ENCODE peak calls at places on chromosomes 11 and 22, in four cellular contexts. F, H, E and X are unnamed samples.

GRCh38 chr11:57530215-57530595 is 349 bp downstream of the TIMM10 start:
- DNase-seq in F (no peak), H (no peak), E (no peak), X (peak; percentile 25)

GRCh38 chr22:44396727-44397722 is 84.3 kb upstream of the SHISAL1 start:
- DNase-seq in F (no peak), H (no peak), E (no peak), X (no peak)

GRCh38 chr11:24163146-24163545 is 333.7 kb upstream of the LUZP2 start:
- DNase-seq in F (no peak), H (no peak), E (no peak), X (no peak)

GRCh38 chr11:17547051-17547577 is at the start of gene OTOG:
- DNase-seq in F (peak; percentile 10), H (peak; percentile 95), E (peak; percentile 30), X (no peak)

GRCh38 chr22:17369553-17370035 is 334 bp downstream of the CECR2 start:
- DNase-seq in F (no peak), H (peak; percentile 71), E (no peak), X (peak; percentile 30)

GRCh38 chr11:43574949-43575915 is 105.3 kb upstream of the HSD17B12 start:
- DNase-seq in F (no peak), H (peak; percentile 60), E (no peak), X (no peak)

GRCh38 chr22:33678523-33678922 is 241.8 kb downstream of the LARGE1 start:
- DNase-seq in F (no peak), H (no peak), E (no peak), X (no peak)

GRCh38 chr11:62611705-62612365 is 740 bp downstream of the EML3 start:
- DNase-seq in F (peak; percentile 52), H (peak; percentile 52), E (peak; percentile 71), X (peak; percentile 26)

GRCh38 chr11:76205252-76206076 is 838 bp downstream of the WNT11 start:
- DNase-seq in F (no peak), H (no peak), E (no peak), X (no peak)

GRCh38 chr11:94450061-94450460 is 43.6 kb downstream of the MRE11 start:
- DNase-seq in F (peak; percentile 21), H (no peak), E (no peak), X (no peak)

GRCh38 chr22:44292007-44292370 is 20.8 kb downstream of the SHISAL1 start:
- DNase-seq in F (no peak), H (peak; percentile 54), E (no peak), X (no peak)

GRCh38 chr11:15053201-15053685 is 20.1 kb upstream of the CALCB start:
- DNase-seq in F (no peak), H (no peak), E (no peak), X (no peak)

GRCh38 chr11:28303477-28304191 is 195.4 kb downstream of the METTL15 start:
- DNase-seq in F (peak; percentile 50), H (no peak), E (no peak), X (no peak)

GRCh38 chr11:112617089-112617407 is 344.2 kb upstream of the NCAM1 start:
- DNase-seq in F (no peak), H (no peak), E (no peak), X (no peak)

GRCh38 chr22:40819741-40820140 is 595 bp upstream of the SLC25A17 start:
- DNase-seq in F (peak; percentile 23), H (peak; percentile 8), E (no peak), X (peak; percentile 24)

GRCh38 chr11:117857734-117858369 is 18.6 kb downstream of the FXYD6 start:
- DNase-seq in F (no peak), H (no peak), E (no peak), X (no peak)

GRCh38 chr11:8056810-8057463 is 24.1 kb upstream of the TUB start:
- DNase-seq in F (no peak), H (no peak), E (no peak), X (no peak)

GRCh38 chr11:17541330-17541885 is 2.8 kb downstream of the USH1C start:
- DNase-seq in F (peak; percentile 27), H (no peak), E (no peak), X (no peak)

GRCh38 chr11:66315921-66316811 is 678 bp downstream of the CD248 start:
- DNase-seq in F (no peak), H (no peak), E (no peak), X (no peak)

GRCh38 chr11:35735903-35736302 is 73.3 kb downstream of the TRIM44 start:
- DNase-seq in F (no peak), H (no peak), E (no peak), X (no peak)

DNA sequence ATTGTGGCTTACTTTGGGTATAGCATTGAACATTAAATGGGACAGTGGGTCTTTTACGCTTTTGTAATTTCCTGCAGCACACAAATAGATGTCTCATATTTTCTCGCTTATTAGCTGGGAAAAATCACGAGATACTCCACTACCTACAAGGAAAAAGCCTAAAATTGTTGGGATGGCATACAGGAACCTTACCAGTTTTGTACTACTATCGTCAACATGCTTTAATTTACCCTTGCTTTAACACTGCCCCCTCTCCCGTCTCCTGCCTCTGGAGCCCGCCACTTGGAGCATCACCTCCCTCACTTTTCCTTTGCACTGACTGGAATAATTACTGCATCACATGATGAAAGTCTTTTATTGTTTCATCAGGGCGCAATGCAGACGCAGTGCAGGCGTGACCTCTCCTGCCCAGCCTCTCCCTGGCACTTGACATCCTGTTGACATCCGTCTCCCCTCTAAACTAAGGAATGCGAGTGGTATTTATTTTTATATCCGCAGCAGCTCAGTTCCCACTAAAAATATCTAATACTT is 1.0 kb upstream of the FNBP4 start:
- DNase-seq in F (peak; percentile 6), H (peak; percentile 65), E (peak; percentile 40), X (peak; percentile 49)
- TF ChIP-seq CTCF in F (no peak), H (no peak), E (no peak), X (no peak)

DNA sequence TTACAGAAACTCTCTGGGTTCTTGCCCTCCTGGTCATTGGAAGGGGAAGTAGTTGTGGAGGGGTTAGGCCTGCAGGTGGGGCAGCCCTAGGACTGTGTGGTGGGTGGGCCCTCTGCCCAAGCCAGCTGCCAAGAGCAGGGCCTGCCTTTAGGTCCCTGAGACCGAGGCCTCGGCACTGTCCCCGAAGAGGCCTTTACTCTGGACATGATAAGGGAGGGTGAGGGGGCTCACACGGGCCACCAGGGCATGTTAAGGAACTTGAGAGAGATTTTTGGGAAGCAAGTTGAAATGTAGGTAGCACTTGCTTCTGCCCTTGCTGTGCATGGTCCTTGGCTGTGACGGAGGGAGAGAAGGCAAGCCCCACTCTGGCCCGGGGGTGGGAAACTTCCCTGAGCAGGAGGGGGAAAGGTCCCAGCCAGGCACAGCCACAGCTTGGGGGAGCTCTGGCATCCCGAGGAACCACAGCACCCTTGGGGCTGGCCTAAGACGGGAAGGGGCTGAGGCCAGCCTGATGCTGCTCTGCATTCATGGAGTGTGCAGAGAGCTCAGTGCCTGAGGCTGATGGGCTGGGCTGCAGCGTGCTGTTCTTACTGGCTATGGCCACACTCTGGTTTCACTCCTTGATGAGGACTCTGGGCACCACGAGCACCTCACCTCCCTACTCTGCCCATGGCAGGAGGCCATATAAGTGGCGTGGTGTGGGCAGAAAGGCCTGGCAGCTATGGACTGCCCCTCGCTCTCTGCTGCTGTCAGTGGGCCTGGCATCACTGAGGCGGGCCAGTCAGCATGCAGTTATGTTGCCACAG is 7.8 kb upstream of the RANBP1 start:
- DNase-seq in F (no peak), H (no peak), E (no peak), X (no peak)
- H4K20me1 ChIP-seq in F (no peaks in the 10 kb centered on the region), H (peaks cover 36% of the 10 kb centered on the region), E (peaks cover 80% of the 10 kb centered on the region), X (no peaks in the 10 kb centered on the region)

GRCh38 chr11:116217006-116217405 is 555.8 kb downstream of the BUD13 start:
- DNase-seq in F (peak; percentile 57), H (peak; percentile 83), E (peak; percentile 55), X (no peak)
- TF ChIP-seq CTCF in F (peak; percentile 75), H (peak; percentile 78), E (peak; percentile 77), X (no peak)

GRCh38 chr11:63996512-63996911 is 10.3 kb downstream of the OTUB1 start:
- DNase-seq in F (no peak), H (no peak), E (no peak), X (no peak)

GRCh38 chr11:63998558-63999348 is 12.5 kb downstream of the OTUB1 start:
- DNase-seq in F (peak; percentile 23), H (peak; percentile 82), E (no peak), X (no peak)

GRCh38 chr11:63997104-63997700 is 11.0 kb downstream of the OTUB1 start:
- DNase-seq in F (no peak), H (no peak), E (no peak), X (no peak)

GRCh38 chr11:63999349-64000025 is 13.2 kb downstream of the OTUB1 start:
- DNase-seq in F (peak; percentile 85), H (peak; percentile 84), E (peak; percentile 63), X (no peak)

DNA sequence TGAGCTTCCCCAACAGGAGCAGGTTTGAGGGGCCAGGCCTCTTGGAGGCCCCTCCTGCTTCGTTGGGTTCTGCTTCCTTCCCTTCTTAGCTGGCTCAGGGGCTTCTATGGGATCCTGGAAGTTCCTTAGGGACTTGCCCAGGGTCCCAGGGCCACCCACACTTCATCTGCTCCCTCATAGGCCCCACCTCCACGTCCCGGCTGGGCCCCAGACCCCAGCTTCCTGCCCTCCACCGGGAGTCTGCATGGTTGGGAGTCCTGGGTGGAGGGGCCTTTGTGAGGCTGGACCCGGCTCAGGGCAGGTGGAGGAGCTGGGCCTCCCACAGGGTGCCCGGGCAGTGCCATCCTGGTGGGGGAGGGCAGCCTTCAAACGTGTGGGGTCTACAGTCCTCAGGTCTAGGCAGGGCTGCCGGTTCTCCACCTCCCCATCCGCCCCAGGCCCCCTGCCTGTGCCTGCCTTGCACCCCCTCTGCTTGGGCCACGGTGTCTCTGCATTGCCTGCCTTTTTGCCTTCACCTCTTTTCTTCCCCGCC is 11.6 kb downstream of the OTUB1 start:
- DNase-seq in F (no peak), H (no peak), E (no peak), X (no peak)
- H4K20me1 ChIP-seq in F (no peaks in the 10 kb centered on the region), H (peaks cover 13% of the 10 kb centered on the region), E (peaks cover 4% of the 10 kb centered on the region), X (no peaks in the 10 kb centered on the region)